ENCODE peak calls at places on chromosomes 3 and 15, in nine cellular contexts. D is GM04503; A is Caki2; Z is activated CD8-positive, alpha-beta memory T cell treated with anti-CD3 and anti-CD28 coated beads, Interleukin-2, amount 50 U/mL, for 4 hours; N is GOT3; G is body of pancreas; Y is astrocyte of the cerebellum; Q is ovary; E is stimulated activated CD8-positive, alpha-beta memory T cell treated with anti-CD3 and anti-CD28 coated beads, Interleukin-12 subunit alpha, Interleukin-12 subunit beta, amount 100 ng/mL, for 1 hour. V is an unnamed sample.

GRCh38 chr3:72163809-72164634 is 379.1 kb upstream of the PROK2 start:
- DNase-seq in G (no peak), N (no peak), Q (no peak), E (no peak), A (no peak), Z (no peak), Y (no peak), D (no peak), V (no peak)

GRCh38 chr15:58477228-58477627 is 45.4 kb downstream of the LIPC start:
- DNase-seq in E (no peak), D (no peak), N (no peak), G (no peak), A (no peak), Z (no peak), Q (no peak), Y (no peak), V (no peak)

GRCh38 chr3:172087827-172088580 is 48.6 kb downstream of the FNDC3B start:
- DNase-seq in A (no peak), Y (no peak), Q (no peak), Z (no peak), E (no peak), N (no peak), G (no peak), D (no peak), V (no peak)

GRCh38 chr15:22893081-22893480 is 54.6 kb downstream of the NIPA2 start:
- DNase-seq in E (no peak), Z (no peak), N (no peak), G (no peak), Y (no peak), Q (no peak), D (no peak), A (no peak), V (no peak)

GRCh38 chr3:171419457-171419856 is 40.7 kb downstream of the TNIK start:
- DNase-seq in N (no peak), Z (no peak), Y (no peak), G (no peak), D (no peak), E (no peak), Q (no peak), A (no peak), V (no peak)

GRCh38 chr3:184178522-184179138 is 4.0 kb downstream of the AP2M1 start:
- DNase-seq in A (no peak), Q (peak; percentile 24), E (no peak), G (no peak), Z (no peak), Y (no peak), N (no peak), D (no peak), V (no peak)

GRCh38 chr15:65101891-65102708 is 12.9 kb downstream of the UBAP1L start:
- DNase-seq in Y (no peak), Q (no peak), Z (no peak), A (no peak), D (no peak), N (no peak), G (no peak), E (no peak), V (peak; percentile 57)

GRCh38 chr3:147431746-147432145 is 22.6 kb downstream of the ZIC1 start:
- DNase-seq in G (no peak), E (no peak), A (no peak), Y (no peak), Q (no peak), D (no peak), Z (no peak), N (no peak), V (no peak)

GRCh38 chr3:58688563-58688962 is 22.0 kb upstream of the FAM3D start:
- DNase-seq in D (no peak), N (no peak), E (no peak), Y (no peak), Q (no peak), A (no peak), G (no peak), Z (no peak), V (no peak)

GRCh38 chr15:88300018-88300549 is 43.5 kb upstream of the NTRK3 start:
- DNase-seq in Q (no peak), E (no peak), N (no peak), Z (no peak), Y (no peak), A (no peak), D (no peak), G (no peak), V (no peak)

GRCh38 chr3:178454714-178455113 is 81.5 kb upstream of the KCNMB2 start:
- DNase-seq in N (no peak), D (no peak), Y (peak; percentile 81), Q (no peak), A (no peak), Z (no peak), G (no peak), E (no peak), V (peak; percentile 67)

GRCh38 chr3:5144316-5144994 is 22.4 kb downstream of the ARL8B start:
- DNase-seq in N (no peak), G (no peak), E (no peak), Z (no peak), Y (no peak), Q (no peak), D (no peak), A (no peak), V (no peak)

GRCh38 chr3:108044699-108045098 is 46.1 kb downstream of the CD47 start:
- DNase-seq in Z (no peak), N (no peak), G (no peak), E (no peak), D (no peak), Y (no peak), Q (no peak), A (no peak), V (no peak)

GRCh38 chr15:66851226-66852063 is 149.4 kb downstream of the SMAD6 start:
- DNase-seq in E (peak; percentile 57), A (peak; percentile 68), N (peak; percentile 55), D (no peak), Z (peak; percentile 70), Y (peak; percentile 47), Q (peak; percentile 95), G (peak; percentile 83), V (peak; percentile 91)

GRCh38 chr3:40887012-40887411 is 312.3 kb upstream of the CTNNB1 start:
- DNase-seq in Q (no peak), Y (no peak), N (no peak), Z (no peak), E (no peak), G (no peak), A (no peak), D (no peak), V (no peak)

GRCh38 chr3:168123211-168124173 is 27.8 kb upstream of the GOLIM4 start:
- DNase-seq in D (no peak), N (no peak), A (no peak), Z (no peak), Q (no peak), E (no peak), G (no peak), Y (peak; percentile 12), V (no peak)

GRCh38 chr3:128623762-128624176 is 26.8 kb downstream of the RPN1 start:
- DNase-seq in Y (no peak), Q (peak; percentile 49), Z (no peak), N (no peak), A (no peak), D (no peak), E (no peak), G (no peak), V (no peak)

GRCh38 chr15:42073418-42073817 is 20.9 kb downstream of the PLA2G4D start:
- DNase-seq in Y (no peak), A (no peak), D (no peak), G (no peak), Z (no peak), E (no peak), Q (no peak), N (no peak), V (no peak)

GRCh38 chr3:195774917-195775316 is 36.8 kb downstream of the MUC4 start:
- DNase-seq in N (peak; percentile 22), A (no peak), Y (no peak), E (no peak), Q (no peak), Z (no peak), G (peak; percentile 51), D (no peak), V (no peak)

GRCh38 chr3:184631339-184631965 is 69.9 kb downstream of the EPHB3 start:
- DNase-seq in E (no peak), D (no peak), Y (no peak), N (no peak), G (no peak), Q (no peak), Z (no peak), A (no peak), V (no peak)

GRCh38 chr3:49199900-49200281 is 28.5 kb downstream of the KLHDC8B start:
- DNase-seq in Q (peak; percentile 46), G (no peak), Y (no peak), E (no peak), N (no peak), D (no peak), A (peak; percentile 65), Z (no peak), V (no peak)

GRCh38 chr15:31480356-31481058 is 153.9 kb downstream of the KLF13 start:
- DNase-seq in N (no peak), A (no peak), D (no peak), Y (no peak), Z (peak; percentile 13), Q (no peak), E (no peak), G (peak; percentile 3), V (no peak)

GRCh38 chr3:61877359-61877770 is 316.0 kb downstream of the PTPRG start:
- DNase-seq in Y (peak; percentile 51), A (peak; percentile 40), Z (no peak), E (no peak), D (no peak), N (no peak), G (no peak), Q (no peak), V (no peak)

GRCh38 chr3:47664519-47664918 is 85.9 kb upstream of the CSPG5 start:
- DNase-seq in A (no peak), Y (no peak), Q (no peak), Z (no peak), G (no peak), E (no peak), D (peak; percentile 16), N (no peak), V (no peak)

GRCh38 chr15:28107894-28108255 is 8.8 kb upstream of the OCA2 start:
- DNase-seq in Y (no peak), D (no peak), N (no peak), G (no peak), E (no peak), A (no peak), Q (no peak), Z (no peak), V (no peak)

GRCh38 chr15:67198157-67198754 is 56.2 kb downstream of the AAGAB start:
- DNase-seq in A (no peak), Q (no peak), G (no peak), N (no peak), E (no peak), Z (no peak), Y (no peak), D (no peak), V (no peak)

GRCh38 chr15:73239564-73240208 is 129.1 kb downstream of the HCN4 start:
- DNase-seq in Y (no peak), E (no peak), D (no peak), N (no peak), Z (no peak), G (no peak), A (no peak), Q (no peak), V (no peak)

GRCh38 chr15:41483519-41483918 is 10.2 kb upstream of the ITPKA start:
- DNase-seq in A (no peak), Y (no peak), N (no peak), D (no peak), Q (no peak), Z (no peak), G (no peak), E (no peak), V (no peak)

GRCh38 chr3:55267206-55267930 is 219.7 kb downstream of the WNT5A start:
- DNase-seq in N (no peak), Y (no peak), G (no peak), Q (no peak), D (peak; percentile 53), A (no peak), Z (no peak), E (no peak), V (no peak)

GRCh38 chr3:36957862-36958686 is 13.2 kb upstream of the TRANK1 start:
- DNase-seq in Q (no peak), A (peak; percentile 84), D (no peak), Z (no peak), E (no peak), N (no peak), Y (no peak), G (no peak), V (no peak)

GRCh38 chr15:95365615-95366107 is 964.8 kb upstream of the NR2F2 start:
- DNase-seq in A (no peak), G (no peak), E (no peak), Y (no peak), D (no peak), Q (peak; percentile 57), N (no peak), Z (no peak), V (no peak)

V was measured in sciatic nerve.